ENCODE peak calls at places on chromosomes 4 and X, in seven cellular contexts. Y is BJ, Q is breast epithelium, C is neural crest cell, W is brain microvascular endothelial cell, Z is GM20000, A is colonic mucosa. E is an unnamed sample.

GRCh38 chr4:80336582-80336981 is 1.1 kb downstream of the CFAP299 start:
- DNase-seq in C (no peak), A (peak), Y (no peak), Z (no peak), Q (no peak), W (peak), E (no peak)

GRCh38 chrX:16683007-16683664 is 29.3 kb downstream of the CTPS2 start:
- DNase-seq in C (no peak), A (no peak), Q (no peak), Z (no peak), Y (no peak), W (no peak), E (no peak)

GRCh38 chr4:52824270-52824602 is 37.9 kb upstream of the RASL11B start:
- DNase-seq in C (no peak), A (no peak), Y (no peak), W (no peak), Z (no peak), Q (no peak), E (no peak)

GRCh38 chr4:4226606-4227438 is at the start of gene OTOP1:
- DNase-seq in W (no peak), Y (no peak), C (no peak), A (no peak), Z (no peak), Q (no peak), E (no peak)

GRCh38 chr4:38354421-38354820 is 309.6 kb upstream of the KLF3 start:
- DNase-seq in W (no peak), C (no peak), Z (no peak), Y (no peak), Q (no peak), A (no peak), E (no peak)

GRCh38 chr4:62093735-62094134 is 893.6 kb downstream of the ADGRL3 start:
- DNase-seq in W (no peak), Q (no peak), Y (no peak), A (no peak), C (no peak), Z (no peak), E (no peak)

GRCh38 chr4:90318208-90318607 is 191.0 kb downstream of the CCSER1 start:
- DNase-seq in Y (peak), C (no peak), W (peak), A (no peak), Z (no peak), Q (no peak), E (no peak)

GRCh38 chrX:22526339-22526738 is 253.6 kb downstream of the CBLL2 start:
- DNase-seq in Z (peak), Q (no peak), A (no peak), C (no peak), W (peak), Y (no peak), E (no peak)

GRCh38 chrX:83108278-83108677 is 399.8 kb upstream of the POU3F4 start:
- DNase-seq in Z (no peak), C (no peak), W (no peak), Q (no peak), A (no peak), Y (no peak), E (no peak)

GRCh38 chrX:8849462-8849861 is 48.3 kb upstream of the FAM9A start:
- DNase-seq in Y (peak), W (no peak), C (no peak), Q (no peak), A (no peak), Z (no peak), E (no peak)

GRCh38 chrX:119636419-119636818 is 30.2 kb upstream of the NKRF start:
- DNase-seq in A (no peak), W (no peak), Q (no peak), C (no peak), Y (no peak), Z (no peak), E (no peak)

GRCh38 chr4:167578906-167579305 is 344.6 kb upstream of the SPOCK3 start:
- DNase-seq in Y (no peak), Z (no peak), C (no peak), A (no peak), Q (no peak), W (no peak), E (no peak)

GRCh38 chr4:8745036-8745827 is 126.4 kb downstream of the HMX1 start:
- DNase-seq in Y (no peak), Q (peak), W (no peak), A (no peak), Z (no peak), C (no peak), E (no peak)

GRCh38 chr4:1956631-1957030 is 52.1 kb downstream of the NELFA start:
- DNase-seq in Q (no peak), C (no peak), A (no peak), Z (no peak), Y (no peak), W (no peak), E (no peak)

GRCh38 chrX:129823115-129823514 is 20.6 kb downstream of the ZDHHC9 start:
- DNase-seq in Z (peak), Q (no peak), A (peak), W (no peak), C (peak), Y (no peak), E (no peak)

GRCh38 chr4:1567808-1568581 is 116.1 kb downstream of the FAM53A start:
- DNase-seq in Z (peak), W (no peak), Q (no peak), A (no peak), C (no peak), Y (no peak), E (no peak)

GRCh38 chrX:18465051-18465450 is 39.6 kb downstream of the CDKL5 start:
- DNase-seq in A (no peak), Y (no peak), Z (no peak), W (no peak), C (no peak), Q (no peak), E (no peak)

GRCh38 chrX:153310901-153311300 is 10.7 kb downstream of the PNMA6F start:
- DNase-seq in Y (no peak), Z (no peak), W (no peak), C (no peak), A (no peak), Q (no peak), E (no peak)

GRCh38 chrX:154373340-154374306 is 811 bp downstream of the FLNA start:
- DNase-seq in Q (peak), A (peak), W (peak), Y (peak), Z (peak), C (peak), E (no peak)

GRCh38 chrX:71938371-71938770 is 27.7 kb downstream of the NHSL2 start:
- DNase-seq in Z (no peak), C (no peak), Y (no peak), W (no peak), A (no peak), Q (no peak), E (no peak)

GRCh38 chr4:123340381-123340701 is 56.3 kb upstream of the SPRY1 start:
- DNase-seq in Q (no peak), C (no peak), W (peak), Y (peak), Z (no peak), A (no peak), E (no peak)

GRCh38 chrX:97238632-97239031 is 354.9 kb downstream of the RPA4 start:
- DNase-seq in Z (no peak), C (no peak), A (no peak), Y (no peak), Q (no peak), W (peak), E (no peak)

GRCh38 chr4:101418055-101418454 is 70.7 kb upstream of the PPP3CA start:
- DNase-seq in Z (peak), C (no peak), Y (no peak), A (no peak), Q (no peak), W (no peak), E (no peak)

GRCh38 chrX:34880656-34881055 is 61.9 kb upstream of the FAM47B start:
- DNase-seq in A (no peak), C (no peak), Y (peak), Z (no peak), W (peak), Q (no peak), E (no peak)

GRCh38 chr4:22607382-22607781 is 85.4 kb upstream of the GBA3 start:
- DNase-seq in Z (peak), W (no peak), C (no peak), Y (no peak), Q (no peak), A (peak), E (peak)

GRCh38 chrX:151006410-151007109 is 23.4 kb downstream of the HMGB3 start:
- DNase-seq in Y (no peak), Z (no peak), Q (no peak), A (no peak), W (no peak), C (no peak), E (no peak)

GRCh38 chrX:137548261-137548660 is 17.7 kb upstream of the ZIC3 start:
- DNase-seq in Y (no peak), W (no peak), C (no peak), A (no peak), Z (no peak), Q (no peak), E (no peak)

GRCh38 chrX:120668357-120668756 is 38.5 kb upstream of the C1GALT1C1 start:
- DNase-seq in W (no peak), Z (no peak), C (no peak), Y (no peak), A (no peak), Q (no peak), E (no peak)

GRCh38 chr4:172698256-172698655 is 470.4 kb upstream of the GALNT7 start:
- DNase-seq in C (no peak), Y (no peak), W (no peak), A (no peak), Q (no peak), Z (no peak), E (no peak)

GRCh38 chr4:78910612-78911011 is 28.6 kb downstream of the PAQR3 start:
- DNase-seq in A (no peak), Y (no peak), Z (no peak), W (no peak), Q (no peak), C (no peak), E (no peak)
- TF ChIP-seq CTCF in A (no peak), Y (no peak), Z (no peak), W (no peak), Q (no peak), C (no peak), E (no peak)

DNA sequence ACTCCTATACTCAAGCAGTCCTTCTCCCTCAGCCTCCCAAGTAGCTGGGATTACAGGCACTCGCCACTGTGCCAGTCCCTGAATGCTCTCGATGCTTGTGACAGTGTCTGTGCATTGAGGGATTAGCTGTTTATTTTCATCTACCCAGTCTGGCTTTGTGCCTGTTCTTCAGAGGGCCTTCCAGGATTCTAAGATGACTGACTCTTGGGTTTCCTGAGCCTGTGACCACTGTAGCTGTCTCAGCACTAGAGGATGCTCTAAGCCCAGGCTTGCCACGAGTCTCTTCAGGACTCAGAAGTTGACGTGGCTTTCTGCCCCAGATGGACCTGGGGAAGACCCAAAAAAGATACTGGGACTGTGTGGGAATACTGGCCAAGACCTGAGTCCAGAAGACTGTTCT is 201.4 kb downstream of the ARHGAP10 start:
- DNase-seq in A (no peak), Y (no peak), W (no peak), Z (no peak), C (no peak), Q (no peak), E (no peak)
- TF ChIP-seq CTCF in A (no peak), Y (no peak), W (no peak), Z (no peak), C (no peak), Q (no peak), E (peak)

DNA sequence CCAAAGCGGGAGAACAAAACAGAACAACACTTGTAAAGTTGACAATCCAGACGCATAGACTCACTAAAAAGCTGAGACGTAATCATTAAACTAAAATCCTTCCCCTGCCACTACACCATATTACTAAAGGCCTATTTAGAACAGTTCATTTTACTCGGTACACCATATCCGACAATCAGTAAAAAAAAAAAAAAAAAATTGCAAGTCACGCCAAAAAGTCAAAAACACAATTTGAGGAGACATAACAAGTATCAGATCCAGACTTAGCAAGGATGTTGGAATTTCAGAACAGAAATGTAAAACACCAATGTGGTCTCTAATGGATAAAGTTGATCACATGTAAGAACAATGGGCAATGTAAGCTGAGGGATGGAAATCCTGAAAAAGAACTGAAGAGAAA is 1899.4 kb downstream of the STIM2 start:
- DNase-seq in Y (no peak), Q (no peak), Z (no peak), A (no peak), W (no peak), C (no peak), E (no peak)
- TF ChIP-seq CTCF in Y (no peak), Q (no peak), Z (no peak), A (no peak), W (no peak), C (no peak), E (no peak)

GRCh38 chrX:10444204-10444603 is 176.2 kb downstream of the MID1 start:
- DNase-seq in Q (no peak), A (no peak), Y (no peak), C (no peak), Z (no peak), W (no peak), E (no peak)
- TF ChIP-seq CTCF in Q (no peak), A (no peak), Y (no peak), C (no peak), Z (no peak), W (peak), E (no peak)

DNA sequence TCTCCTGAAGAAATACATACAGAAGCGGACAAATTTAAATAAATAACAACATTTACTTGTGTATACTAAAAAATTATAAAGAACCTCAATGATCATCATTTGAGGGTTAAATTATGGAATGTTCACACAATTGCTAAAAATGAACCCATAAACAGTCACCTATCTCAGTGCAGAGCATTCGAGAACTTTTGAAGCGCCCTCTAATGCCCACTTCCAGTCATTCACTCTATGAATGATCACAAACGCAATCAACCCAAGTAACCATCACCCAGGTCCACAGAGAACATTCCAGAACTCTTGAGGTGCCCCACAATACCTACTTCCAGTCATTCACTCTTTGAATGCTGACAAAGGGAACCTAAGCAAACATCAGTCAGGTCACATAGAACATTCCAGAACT is 103.5 kb upstream of the PLAC1 start:
- DNase-seq in Z (peak), C (no peak), W (no peak), Q (no peak), A (no peak), Y (no peak), E (no peak)
- TF ChIP-seq CTCF in Z (peak), C (peak), W (peak), Q (no peak), A (no peak), Y (peak), E (no peak)

GRCh38 chr4:26459756-26460530 is 30.3 kb downstream of the CCKAR start:
- DNase-seq in A (no peak), Y (peak), W (no peak), Q (no peak), C (no peak), Z (no peak), E (no peak)
- TF ChIP-seq CTCF in A (no peak), Y (no peak), W (no peak), Q (no peak), C (no peak), Z (no peak), E (no peak)

DNA sequence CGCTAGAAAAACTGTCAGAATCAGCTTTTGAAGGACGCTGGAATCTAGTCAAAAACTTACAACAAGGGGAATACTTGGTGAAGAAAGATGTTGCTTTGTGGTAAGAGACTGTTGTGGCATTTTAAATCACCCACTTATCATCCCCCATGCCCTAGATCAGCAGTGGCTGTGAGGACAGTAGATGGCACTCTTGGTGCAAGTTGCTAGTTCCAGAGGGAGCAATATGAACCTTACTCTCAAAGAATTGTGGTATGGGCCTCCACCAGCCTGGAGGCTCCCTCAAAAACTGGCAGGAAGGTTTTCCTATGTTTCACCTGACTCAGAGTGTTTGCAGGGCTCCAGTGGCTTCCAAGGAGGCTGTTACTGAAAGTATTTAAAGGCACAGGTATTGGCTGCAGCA is 37.7 kb upstream of the SLC16A2 start:
- DNase-seq in C (peak), Z (peak), A (peak), W (peak), Q (no peak), Y (no peak), E (no peak)
- TF ChIP-seq CTCF in C (peak), Z (peak), A (peak), W (peak), Q (peak), Y (peak), E (peak)

DNA sequence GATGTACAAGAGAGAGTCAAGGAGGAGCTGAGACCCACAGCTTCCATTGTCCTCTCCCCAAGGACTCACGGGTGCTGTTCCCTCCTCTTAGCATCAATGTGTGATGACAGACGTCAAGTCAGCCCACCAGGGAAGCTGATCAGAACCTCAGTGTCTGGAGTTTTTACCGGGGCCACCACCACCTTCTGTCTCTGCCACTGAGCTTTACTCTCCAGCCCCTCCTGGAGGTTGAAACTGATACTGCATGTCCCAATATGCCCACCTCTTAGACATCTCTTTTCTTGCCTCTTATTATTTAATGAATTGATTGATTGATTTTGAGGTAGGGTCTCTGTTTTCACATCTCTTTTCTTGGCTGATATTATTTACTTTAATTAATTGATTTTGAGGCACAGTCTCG is 10.3 kb upstream of the AKAP17A start:
- DNase-seq in W (peak), A (peak), Y (no peak), C (peak), Z (peak), Q (no peak), E (no peak)
- TF ChIP-seq CTCF in W (peak), A (peak), Y (peak), C (peak), Z (peak), Q (peak), E (peak)